ENCODE peak calls at places on chromosomes 1 and 21, in nine cellular contexts. N, Y, K, S, R, D, F, A and C are unnamed samples.

GRCh38 chr1:209625205-209625549 is 27.0 kb downstream of the LAMB3 start:
- DNase-seq in Y (no peak), D (no peak), N (no peak), R (no peak), A (no peak), S (no peak), K (no peak), F (no peak), C (no peak)

GRCh38 chr1:240946926-240947325 is 335.0 kb upstream of the GREM2 start:
- DNase-seq in A (no peak), F (no peak), S (peak), D (peak), R (no peak), Y (peak), N (peak), K (no peak), C (no peak)

GRCh38 chr1:201385299-201385891 is 7.9 kb upstream of the TNNT2 start:
- DNase-seq in N (peak), K (peak), Y (peak), D (peak), S (peak), A (no peak), R (no peak), F (peak), C (no peak)

GRCh38 chr1:109793486-109794318 is 30.0 kb upstream of the EPS8L3 start:
- DNase-seq in R (no peak), D (peak), A (no peak), N (peak), K (peak), F (no peak), S (no peak), Y (peak), C (peak)

GRCh38 chr1:81998165-81998564 is 197.4 kb downstream of the ADGRL2 start:
- DNase-seq in A (no peak), S (no peak), K (no peak), N (peak), Y (no peak), R (no peak), D (peak), F (no peak), C (no peak)

GRCh38 chr1:21932127-21932526 is 5.0 kb downstream of the HSPG2 start:
- DNase-seq in K (no peak), N (no peak), Y (peak), D (peak), S (no peak), F (no peak), A (no peak), R (no peak), C (no peak)

GRCh38 chr1:147084273-147085096 is 87.8 kb downstream of the PRKAB2 start:
- DNase-seq in D (peak), F (no peak), S (peak), Y (peak), K (peak), A (peak), N (peak), R (peak), C (peak)

GRCh38 chr1:111920221-111921024 is 69.0 kb downstream of the KCND3 start:
- DNase-seq in S (no peak), A (peak), N (peak), R (no peak), F (no peak), K (peak), D (no peak), Y (peak), C (no peak)

GRCh38 chr1:111955755-111956154 is 33.7 kb downstream of the KCND3 start:
- DNase-seq in N (no peak), F (no peak), Y (peak), S (no peak), A (no peak), D (peak), R (no peak), K (peak), C (no peak)

GRCh38 chr1:230317823-230318819 is 108.0 kb downstream of the PGBD5 start:
- DNase-seq in F (no peak), R (no peak), Y (peak), S (no peak), A (peak), D (no peak), K (peak), N (no peak), C (no peak)

GRCh38 chr1:50270926-50271325 is 152.3 kb downstream of the DMRTA2 start:
- DNase-seq in S (no peak), Y (no peak), D (no peak), F (no peak), K (no peak), A (no peak), N (no peak), R (no peak), C (no peak)

GRCh38 chr1:206923961-206924548 is 2.3 kb upstream of the FCMR start:
- DNase-seq in Y (no peak), R (no peak), F (no peak), K (no peak), N (no peak), D (no peak), A (no peak), S (no peak), C (no peak)

GRCh38 chr21:29987762-29988161 is 48.0 kb upstream of the GRIK1 start:
- DNase-seq in Y (no peak), F (no peak), N (no peak), K (no peak), S (no peak), D (no peak), R (no peak), A (no peak), C (no peak)

GRCh38 chr21:44993321-44994015 is 53.6 kb downstream of the SLX9 start:
- DNase-seq in N (no peak), F (no peak), A (no peak), S (no peak), D (no peak), K (no peak), Y (no peak), R (no peak), C (no peak)

GRCh38 chr1:10677508-10678364 is 118.7 kb downstream of the CASZ1 start:
- DNase-seq in S (no peak), K (peak), Y (no peak), D (no peak), R (no peak), A (no peak), F (no peak), N (no peak), C (no peak)

GRCh38 chr1:5200006-5200405 is 545.6 kb downstream of the AJAP1 start:
- DNase-seq in D (no peak), A (no peak), F (no peak), Y (no peak), N (no peak), R (no peak), K (no peak), S (no peak), C (no peak)

GRCh38 chr1:61952675-61953074 is 210.4 kb downstream of the PATJ start:
- DNase-seq in S (no peak), A (no peak), F (no peak), N (no peak), R (no peak), D (no peak), K (no peak), Y (no peak), C (no peak)

GRCh38 chr1:89274431-89274857 is 1.8 kb upstream of the GBP5 start:
- DNase-seq in R (no peak), A (no peak), F (no peak), Y (peak), D (peak), K (no peak), S (no peak), N (peak), C (no peak)

GRCh38 chr1:8571200-8571984 is 246.0 kb downstream of the RERE start:
- DNase-seq in Y (peak), S (no peak), D (peak), F (no peak), A (peak), R (no peak), K (peak), N (peak), C (no peak)

GRCh38 chr1:38872401-38873026 is 634 bp downstream of the MYCBP start:
- DNase-seq in R (no peak), S (peak), D (peak), N (peak), Y (peak), F (no peak), A (no peak), K (peak), C (no peak)

GRCh38 chr21:16084776-16085364 is 355.1 kb downstream of the USP25 start:
- DNase-seq in D (peak), R (no peak), F (no peak), A (peak), S (no peak), K (peak), Y (no peak), N (peak), C (no peak)

GRCh38 chr1:203671047-203671446 is 44.4 kb downstream of the ATP2B4 start:
- DNase-seq in K (no peak), A (no peak), D (peak), R (no peak), S (no peak), Y (peak), N (no peak), F (no peak), C (no peak)

GRCh38 chr1:53629101-53629691 is 109.8 kb downstream of the GLIS1 start:
- DNase-seq in K (no peak), D (no peak), A (no peak), F (no peak), S (no peak), R (no peak), Y (no peak), N (no peak), C (peak)

GRCh38 chr1:22117851-22118250 is 25.0 kb downstream of the WNT4 start:
- DNase-seq in R (peak), F (no peak), S (no peak), Y (no peak), K (no peak), D (no peak), A (no peak), N (peak), C (no peak)

GRCh38 chr1:6098303-6099215 is 52.9 kb downstream of the KCNAB2 start:
- DNase-seq in N (peak), D (peak), K (peak), F (peak), A (no peak), Y (no peak), S (no peak), R (no peak), C (no peak)

GRCh38 chr1:234676103-234676594 is 66.2 kb upstream of the IRF2BP2 start:
- DNase-seq in N (peak), D (peak), S (peak), F (peak), Y (peak), A (no peak), K (peak), R (peak), C (no peak)

GRCh38 chr1:100400332-100400933 is 48.1 kb downstream of the CDC14A start:
- DNase-seq in K (no peak), F (no peak), N (no peak), A (no peak), Y (no peak), S (peak), D (no peak), R (no peak), C (no peak)

GRCh38 chr1:78586572-78586971 is 33.7 kb upstream of the IFI44L start:
- DNase-seq in Y (peak), F (no peak), K (no peak), A (no peak), N (peak), D (peak), S (no peak), R (no peak), C (no peak)

GRCh38 chr1:171188388-171189266 is 3.5 kb downstream of the FMO2 start:
- DNase-seq in D (peak), R (peak), Y (peak), F (no peak), K (peak), N (peak), A (peak), S (peak), C (no peak)

GRCh38 chr1:52657702-52658101 is 24.7 kb downstream of the SHISAL2A start:
- DNase-seq in F (no peak), D (no peak), Y (no peak), N (no peak), S (no peak), K (no peak), A (no peak), R (no peak), C (no peak)

GRCh38 chr1:231487019-231487418 is 41.5 kb upstream of the TSNAX start:
- DNase-seq in Y (peak), S (no peak), K (peak), R (no peak), A (no peak), N (no peak), F (no peak), D (peak), C (no peak)

GRCh38 chr1:97738270-97738669 is 182.6 kb downstream of the DPYD start:
- DNase-seq in F (no peak), S (no peak), A (no peak), Y (no peak), N (no peak), R (no peak), D (no peak), K (no peak), C (no peak)

GRCh38 chr1:172360511-172360910 is 60.0 kb upstream of the C1orf105 start:
- DNase-seq in R (no peak), N (peak), F (no peak), S (no peak), K (no peak), D (no peak), Y (peak), A (no peak), C (no peak)

GRCh38 chr1:51192213-51192843 is 43.7 kb upstream of the RNF11 start:
- DNase-seq in R (peak), K (peak), D (peak), F (no peak), N (peak), A (peak), S (peak), Y (peak), C (no peak)

GRCh38 chr21:33414068-33414467 is 10.9 kb downstream of the IFNGR2 start:
- DNase-seq in F (no peak), S (no peak), D (no peak), A (no peak), N (no peak), K (no peak), R (no peak), Y (no peak), C (no peak)

GRCh38 chr21:34815831-34816700 is 147.3 kb downstream of the CLIC6 start:
- DNase-seq in D (no peak), N (no peak), R (no peak), Y (peak), A (no peak), S (no peak), F (no peak), K (no peak), C (no peak)

GRCh38 chr1:67711850-67712202 is 26.8 kb downstream of the GADD45A start:
- DNase-seq in F (no peak), S (no peak), N (no peak), R (no peak), K (no peak), A (no peak), D (no peak), Y (no peak), C (no peak)

GRCh38 chr1:7302873-7303272 is 468.2 kb upstream of the VAMP3 start:
- DNase-seq in F (no peak), Y (no peak), R (no peak), D (no peak), S (no peak), K (no peak), A (no peak), N (no peak), C (no peak)
- TF ChIP-seq CTCF in F (no peak), Y (peak), R (no peak), D (no peak), S (no peak), K (no peak), A (no peak), N (peak), C (peak)

DNA sequence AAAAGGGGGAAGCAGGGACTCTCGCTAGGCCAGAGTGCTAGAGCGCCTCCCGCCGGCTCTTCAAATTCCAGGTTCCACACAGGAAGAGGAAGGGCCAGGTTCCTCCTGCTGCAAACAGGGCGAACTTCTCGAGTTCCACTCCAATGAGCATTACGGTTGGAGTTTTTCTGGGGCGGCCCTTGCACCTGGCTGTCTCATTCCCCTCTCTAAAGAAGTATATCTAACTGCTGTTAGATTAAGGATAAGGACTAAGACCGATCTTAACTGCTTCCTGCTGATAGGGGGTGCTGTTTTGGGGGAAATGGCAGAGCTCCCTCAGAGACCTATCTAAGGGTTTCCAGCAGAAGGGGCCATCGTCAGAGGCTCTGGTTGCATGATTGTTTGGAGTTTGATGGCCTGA is 138.0 kb downstream of the RABGAP1L start:
- DNase-seq in D (no peak), F (no peak), N (no peak), K (no peak), R (no peak), A (no peak), S (no peak), Y (no peak), C (no peak)
- TF ChIP-seq CTCF in D (no peak), F (no peak), N (no peak), K (no peak), R (no peak), A (no peak), S (no peak), Y (no peak), C (no peak)

GRCh38 chr1:43994794-43995790 is 3.7 kb downstream of the CCDC24 start:
- DNase-seq in A (no peak), Y (no peak), S (peak), F (no peak), K (no peak), R (no peak), N (no peak), D (peak), C (no peak)
- TF ChIP-seq CTCF in A (peak), Y (peak), S (peak), F (peak), K (no peak), R (no peak), N (peak), D (peak), C (peak)

GRCh38 chr21:28261291-28261690 is 731.4 kb downstream of the LTN1 start:
- DNase-seq in S (no peak), Y (no peak), K (no peak), N (no peak), R (no peak), A (no peak), D (peak), F (no peak), C (no peak)
- TF ChIP-seq CTCF in S (no peak), Y (no peak), K (no peak), N (no peak), R (no peak), A (no peak), D (no peak), F (no peak), C (no peak)

GRCh38 chr1:27548858-27549719 is 54.9 kb downstream of the AHDC1 start:
- DNase-seq in S (no peak), A (no peak), K (no peak), N (no peak), F (no peak), D (no peak), Y (no peak), R (peak), C (no peak)
- TF ChIP-seq CTCF in S (no peak), A (no peak), K (no peak), N (no peak), F (no peak), D (no peak), Y (no peak), R (no peak), C (no peak)

GRCh38 chr21:46633561-46633960 is 1.9 kb upstream of the PRMT2 start:
- DNase-seq in D (no peak), N (no peak), S (no peak), K (no peak), F (no peak), Y (no peak), A (no peak), R (no peak), C (no peak)

GRCh38 chr21:46636181-46636512 is 673 bp downstream of the PRMT2 start:
- DNase-seq in N (no peak), A (no peak), S (no peak), D (no peak), K (no peak), F (no peak), R (no peak), Y (no peak), C (no peak)

GRCh38 chr21:46635324-46636180 is at the start of gene PRMT2:
- DNase-seq in D (peak), A (peak), F (peak), Y (peak), N (peak), S (peak), K (peak), R (peak), C (peak)

GRCh38 chr21:46634427-46634826 is 1.0 kb upstream of the PRMT2 start:
- DNase-seq in D (no peak), S (no peak), K (no peak), Y (no peak), R (no peak), F (peak), N (no peak), A (no peak), C (no peak)

GRCh38 chr21:46634966-46635323 is 529 bp upstream of the PRMT2 start:
- DNase-seq in A (no peak), F (no peak), Y (peak), S (no peak), N (peak), R (no peak), D (peak), K (no peak), C (no peak)
- TF ChIP-seq CTCF in A (peak), F (peak), Y (peak), S (peak), N (peak), R (no peak), D (no peak), K (no peak), C (peak)

DNA sequence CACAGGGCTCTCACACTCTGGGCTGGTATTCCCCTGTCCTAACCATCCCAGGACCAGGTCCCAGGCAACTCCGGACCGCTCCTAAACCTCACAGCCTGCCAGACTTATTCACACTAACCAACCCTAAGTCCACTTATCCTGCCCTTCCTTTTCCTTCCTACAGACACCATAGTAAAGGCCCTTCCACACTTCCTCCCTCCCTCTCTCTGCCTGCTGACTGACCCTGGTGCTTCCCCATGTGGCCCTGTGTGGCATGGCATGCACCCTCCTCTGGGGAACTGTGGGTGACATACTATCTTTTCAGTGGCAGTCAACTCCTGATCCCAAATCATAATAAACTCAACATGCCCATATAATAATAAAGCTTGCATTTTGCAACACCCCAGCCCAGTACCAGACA is 155.1 kb upstream of the DNAH14 start:
- DNase-seq in K (no peak), D (no peak), N (no peak), F (no peak), S (no peak), Y (no peak), A (no peak), R (no peak), C (no peak)
- TF ChIP-seq CTCF in K (no peak), D (peak), N (no peak), F (peak), S (no peak), Y (peak), A (peak), R (no peak), C (peak)